ENCODE peak calls at places on chromosomes 12 and 14, in seven cellular contexts. One of them, this sample, is unnamed.

GRCh38 chr12:26938660-26939185 is 453 bp downstream of the FGFR1OP2 start:
- DNase-seq in HL-60: no peak
- DNase-seq in SK-N-SH: no peak
- DNase-seq in HepG2: peak
- DNase-seq in stomach: peak
- DNase-seq in spleen: peak
- DNase-seq in vagina: no peak
- DNase-seq in this sample: no peak

GRCh38 chr14:56309198-56309597 is 191.0 kb downstream of the PELI2 start:
- DNase-seq in HL-60: no peak
- DNase-seq in SK-N-SH: no peak
- DNase-seq in HepG2: no peak
- DNase-seq in stomach: no peak
- DNase-seq in spleen: no peak
- DNase-seq in vagina: no peak
- DNase-seq in this sample: no peak

GRCh38 chr12:69998922-69999321 is 173.9 kb downstream of the MYRFL start:
- DNase-seq in HL-60: no peak
- DNase-seq in SK-N-SH: no peak
- DNase-seq in HepG2: no peak
- DNase-seq in stomach: no peak
- DNase-seq in spleen: no peak
- DNase-seq in vagina: no peak
- DNase-seq in this sample: no peak

GRCh38 chr14:61537567-61538463 is 157.5 kb upstream of the HIF1A start:
- DNase-seq in HL-60: no peak
- DNase-seq in SK-N-SH: no peak
- DNase-seq in HepG2: peak
- DNase-seq in stomach: peak
- DNase-seq in spleen: no peak
- DNase-seq in vagina: no peak
- DNase-seq in this sample: no peak

GRCh38 chr14:77790566-77791224 is 9.2 kb upstream of the ADCK1 start:
- DNase-seq in HL-60: peak
- DNase-seq in SK-N-SH: no peak
- DNase-seq in HepG2: no peak
- DNase-seq in stomach: no peak
- DNase-seq in spleen: peak
- DNase-seq in vagina: no peak
- DNase-seq in this sample: no peak

GRCh38 chr12:77878901-77879300 is 48.2 kb downstream of the NAV3 start:
- DNase-seq in HL-60: no peak
- DNase-seq in SK-N-SH: no peak
- DNase-seq in HepG2: no peak
- DNase-seq in stomach: no peak
- DNase-seq in spleen: no peak
- DNase-seq in vagina: no peak
- DNase-seq in this sample: no peak

GRCh38 chr12:52555577-52555976 is 2.6 kb upstream of the KRT71 start:
- DNase-seq in HL-60: no peak
- DNase-seq in SK-N-SH: no peak
- DNase-seq in HepG2: no peak
- DNase-seq in stomach: no peak
- DNase-seq in spleen: peak
- DNase-seq in vagina: no peak
- DNase-seq in this sample: no peak

GRCh38 chr12:101697930-101698781 is 716 bp downstream of the CHPT1 start:
- DNase-seq in HL-60: peak
- DNase-seq in SK-N-SH: no peak
- DNase-seq in HepG2: peak
- DNase-seq in stomach: peak
- DNase-seq in spleen: peak
- DNase-seq in vagina: no peak
- DNase-seq in this sample: no peak

GRCh38 chr12:59036973-59037807 is 116.9 kb upstream of the LRIG3 start:
- DNase-seq in HL-60: no peak
- DNase-seq in SK-N-SH: no peak
- DNase-seq in HepG2: no peak
- DNase-seq in stomach: no peak
- DNase-seq in spleen: no peak
- DNase-seq in vagina: no peak
- DNase-seq in this sample: no peak

GRCh38 chr12:13133886-13134285 is 30.4 kb upstream of the GSG1 start:
- DNase-seq in HL-60: no peak
- DNase-seq in SK-N-SH: no peak
- DNase-seq in HepG2: no peak
- DNase-seq in stomach: no peak
- DNase-seq in spleen: no peak
- DNase-seq in vagina: no peak
- DNase-seq in this sample: no peak

GRCh38 chr12:93793983-93794382 is 116.8 kb downstream of the CRADD start:
- DNase-seq in HL-60: no peak
- DNase-seq in SK-N-SH: no peak
- DNase-seq in HepG2: no peak
- DNase-seq in stomach: no peak
- DNase-seq in spleen: no peak
- DNase-seq in vagina: no peak
- DNase-seq in this sample: no peak

GRCh38 chr12:57046947-57047890 is 2.7 kb downstream of the MYO1A start:
- DNase-seq in HL-60: peak
- DNase-seq in SK-N-SH: no peak
- DNase-seq in HepG2: no peak
- DNase-seq in stomach: no peak
- DNase-seq in spleen: no peak
- DNase-seq in vagina: no peak
- DNase-seq in this sample: no peak

GRCh38 chr14:59197695-59198262 is 9.3 kb downstream of the DAAM1 start:
- DNase-seq in HL-60: no peak
- DNase-seq in SK-N-SH: no peak
- DNase-seq in HepG2: no peak
- DNase-seq in stomach: no peak
- DNase-seq in spleen: no peak
- DNase-seq in vagina: no peak
- DNase-seq in this sample: no peak

GRCh38 chr14:50039734-50040400 is 76.5 kb downstream of the VCPKMT start:
- DNase-seq in HL-60: peak
- DNase-seq in SK-N-SH: no peak
- DNase-seq in HepG2: peak
- DNase-seq in stomach: no peak
- DNase-seq in spleen: no peak
- DNase-seq in vagina: no peak
- DNase-seq in this sample: no peak

GRCh38 chr14:61662437-61663311 is 32.6 kb upstream of the HIF1A start:
- DNase-seq in HL-60: peak
- DNase-seq in SK-N-SH: peak
- DNase-seq in HepG2: peak
- DNase-seq in stomach: peak
- DNase-seq in spleen: no peak
- DNase-seq in vagina: no peak
- DNase-seq in this sample: no peak

GRCh38 chr12:96425321-96425720 is 25.1 kb upstream of the CDK17 start:
- DNase-seq in HL-60: no peak
- DNase-seq in SK-N-SH: no peak
- DNase-seq in HepG2: no peak
- DNase-seq in stomach: no peak
- DNase-seq in spleen: no peak
- DNase-seq in vagina: no peak
- DNase-seq in this sample: no peak

GRCh38 chr12:105107176-105107496 is 395 bp upstream of the WASHC4 start:
- DNase-seq in HL-60: no peak
- DNase-seq in SK-N-SH: peak
- DNase-seq in HepG2: no peak
- DNase-seq in stomach: no peak
- DNase-seq in spleen: no peak
- DNase-seq in vagina: no peak
- DNase-seq in this sample: no peak

GRCh38 chr14:67934087-67934486 is 114.5 kb downstream of the RAD51B start:
- DNase-seq in HL-60: peak
- DNase-seq in SK-N-SH: peak
- DNase-seq in HepG2: peak
- DNase-seq in stomach: no peak
- DNase-seq in spleen: no peak
- DNase-seq in vagina: no peak
- DNase-seq in this sample: peak

GRCh38 chr14:99273724-99274345 is 1.8 kb upstream of the BCL11B start:
- DNase-seq in HL-60: no peak
- DNase-seq in SK-N-SH: no peak
- DNase-seq in HepG2: peak
- DNase-seq in stomach: peak
- DNase-seq in spleen: no peak
- DNase-seq in vagina: no peak
- DNase-seq in this sample: no peak

GRCh38 chr14:99274346-99275221 is 2.6 kb upstream of the BCL11B start:
- DNase-seq in HL-60: peak
- DNase-seq in SK-N-SH: peak
- DNase-seq in HepG2: peak
- DNase-seq in stomach: peak
- DNase-seq in spleen: no peak
- DNase-seq in vagina: no peak
- DNase-seq in this sample: no peak

GRCh38 chr14:99271951-99272668 is at the start of gene BCL11B:
- DNase-seq in HL-60: peak
- DNase-seq in SK-N-SH: peak
- DNase-seq in HepG2: peak
- DNase-seq in stomach: peak
- DNase-seq in spleen: peak
- DNase-seq in vagina: no peak
- DNase-seq in this sample: peak

GRCh38 chr14:99272669-99273024 is 650 bp upstream of the BCL11B start:
- DNase-seq in HL-60: no peak
- DNase-seq in SK-N-SH: no peak
- DNase-seq in HepG2: no peak
- DNase-seq in stomach: no peak
- DNase-seq in spleen: no peak
- DNase-seq in vagina: no peak
- DNase-seq in this sample: peak

GRCh38 chr14:99273025-99273723 is 1.2 kb upstream of the BCL11B start:
- DNase-seq in HL-60: no peak
- DNase-seq in SK-N-SH: peak
- DNase-seq in HepG2: peak
- DNase-seq in stomach: peak
- DNase-seq in spleen: no peak
- DNase-seq in vagina: no peak
- DNase-seq in this sample: no peak
- TF ChIP-seq POLR2AphosphoS5 in HL-60: no peak
- TF ChIP-seq POLR2AphosphoS5 in SK-N-SH: no peak
- TF ChIP-seq POLR2AphosphoS5 in HepG2: no peak
- TF ChIP-seq POLR2AphosphoS5 in stomach: no peak
- TF ChIP-seq POLR2AphosphoS5 in spleen: no peak
- TF ChIP-seq POLR2AphosphoS5 in vagina: no peak
- TF ChIP-seq POLR2AphosphoS5 in this sample: peak

GRCh38 chr14:53306926-53307325 is 153.8 kb upstream of the DDHD1 start:
- DNase-seq in HL-60: no peak
- DNase-seq in SK-N-SH: no peak
- DNase-seq in HepG2: peak
- DNase-seq in stomach: no peak
- DNase-seq in spleen: no peak
- DNase-seq in vagina: no peak
- DNase-seq in this sample: no peak
- H3K4me3 ChIP-seq in HL-60: no peak
- H3K4me3 ChIP-seq in SK-N-SH: peak
- H3K4me3 ChIP-seq in HepG2: peak
- H3K4me3 ChIP-seq in stomach: no peak
- H3K4me3 ChIP-seq in spleen: no peak
- H3K4me3 ChIP-seq in vagina: no peak
- H3K4me3 ChIP-seq in this sample: peak

DNA sequence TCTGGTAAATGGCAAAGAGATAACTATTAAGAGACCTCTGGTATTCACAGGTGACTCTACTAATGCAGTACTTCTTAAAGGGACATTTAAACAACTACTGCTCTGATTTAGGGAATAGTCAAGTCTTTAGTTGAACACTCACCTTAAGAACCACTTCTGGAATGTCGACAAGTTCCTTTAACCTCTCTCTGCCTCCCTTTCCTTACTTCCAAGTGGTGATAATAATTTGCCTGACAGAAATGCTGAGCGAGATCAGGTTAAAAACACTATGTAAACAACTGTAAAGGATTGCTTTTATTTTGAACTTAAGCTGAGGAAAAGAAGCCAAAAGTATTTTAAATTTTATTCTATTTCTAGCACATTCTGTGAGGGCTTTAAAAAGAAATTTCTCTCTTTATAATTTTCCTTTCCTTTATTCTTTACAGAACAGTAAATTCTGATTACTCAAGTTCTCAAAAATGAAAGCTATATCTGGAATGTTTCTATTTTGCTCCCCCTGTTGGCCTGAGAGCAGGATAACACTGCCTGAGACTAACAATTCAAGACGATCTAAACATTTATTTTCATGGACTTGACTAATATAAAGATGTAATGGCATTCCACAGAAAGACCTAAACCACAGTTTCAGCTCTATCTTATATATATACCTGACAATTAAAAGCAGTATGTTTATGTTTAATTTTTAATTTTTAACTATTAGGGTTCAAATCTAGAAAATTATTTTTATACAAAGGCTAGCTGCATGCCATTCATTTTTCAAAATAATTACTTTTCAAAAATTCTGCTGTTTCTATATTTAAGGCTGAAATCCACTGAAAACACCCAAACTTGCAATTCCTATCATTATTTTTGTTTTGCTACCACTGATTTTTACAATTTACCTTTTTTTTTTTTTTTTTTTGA is 29.2 kb downstream of the ZCCHC8 start:
- DNase-seq in HL-60: peak
- DNase-seq in SK-N-SH: peak
- DNase-seq in HepG2: peak
- DNase-seq in stomach: peak
- DNase-seq in spleen: no peak
- DNase-seq in vagina: no peak
- DNase-seq in this sample: peak
- TF ChIP-seq POLR2AphosphoS5 in HL-60: no peak
- TF ChIP-seq POLR2AphosphoS5 in SK-N-SH: peak
- TF ChIP-seq POLR2AphosphoS5 in HepG2: no peak
- TF ChIP-seq POLR2AphosphoS5 in stomach: peak
- TF ChIP-seq POLR2AphosphoS5 in spleen: no peak
- TF ChIP-seq POLR2AphosphoS5 in vagina: no peak
- TF ChIP-seq POLR2AphosphoS5 in this sample: no peak

GRCh38 chr14:31125231-31125630 is 82.4 kb downstream of the HECTD1 start:
- DNase-seq in HL-60: no peak
- DNase-seq in SK-N-SH: no peak
- DNase-seq in HepG2: no peak
- DNase-seq in stomach: no peak
- DNase-seq in spleen: no peak
- DNase-seq in vagina: no peak
- DNase-seq in this sample: no peak

GRCh38 chr14:31126680-31127079 is 80.9 kb downstream of the HECTD1 start:
- DNase-seq in HL-60: no peak
- DNase-seq in SK-N-SH: no peak
- DNase-seq in HepG2: no peak
- DNase-seq in stomach: no peak
- DNase-seq in spleen: no peak
- DNase-seq in vagina: no peak
- DNase-seq in this sample: no peak

GRCh38 chr14:31133133-31133532 is 74.5 kb downstream of the HECTD1 start:
- DNase-seq in HL-60: no peak
- DNase-seq in SK-N-SH: no peak
- DNase-seq in HepG2: no peak
- DNase-seq in stomach: no peak
- DNase-seq in spleen: no peak
- DNase-seq in vagina: no peak
- DNase-seq in this sample: no peak

GRCh38 chr14:31127690-31128089 is 79.9 kb downstream of the HECTD1 start:
- DNase-seq in HL-60: peak
- DNase-seq in SK-N-SH: no peak
- DNase-seq in HepG2: peak
- DNase-seq in stomach: no peak
- DNase-seq in spleen: no peak
- DNase-seq in vagina: no peak
- DNase-seq in this sample: no peak

GRCh38 chr14:31128601-31129526 is 78.7 kb downstream of the HECTD1 start:
- DNase-seq in HL-60: peak
- DNase-seq in SK-N-SH: no peak
- DNase-seq in HepG2: no peak
- DNase-seq in stomach: no peak
- DNase-seq in spleen: no peak
- DNase-seq in vagina: no peak
- DNase-seq in this sample: no peak
- H3K4me3 ChIP-seq in HL-60: no peak
- H3K4me3 ChIP-seq in SK-N-SH: no peak
- H3K4me3 ChIP-seq in HepG2: no peak
- H3K4me3 ChIP-seq in stomach: no peak
- H3K4me3 ChIP-seq in spleen: no peak
- H3K4me3 ChIP-seq in vagina: no peak
- H3K4me3 ChIP-seq in this sample: no peak